ENCODE peak calls at places on chromosomes 11 and 22, in nine cellular contexts. One of them, this sample, is unnamed.

GRCh38 chr22:44574057-44574456 is 76.0 kb upstream of the RTL6 start:
- DNase-seq in neural progenitor cell: no peak
- DNase-seq in transverse colon: no peak
- DNase-seq in astrocyte of the spinal cord: peak
- DNase-seq in epithelial cell of esophagus: peak
- DNase-seq in RWPE1: peak
- DNase-seq in heart right ventricle: no peak
- DNase-seq in Calu3: peak
- DNase-seq in cardiac fibroblast: peak
- DNase-seq in this sample: peak

GRCh38 chr11:73528420-73528819 is 69.5 kb downstream of the FAM168A start:
- DNase-seq in neural progenitor cell: no peak
- DNase-seq in Calu3: no peak
- DNase-seq in transverse colon: no peak
- DNase-seq in RWPE1: no peak
- DNase-seq in astrocyte of the spinal cord: no peak
- DNase-seq in epithelial cell of esophagus: no peak
- DNase-seq in heart right ventricle: no peak
- DNase-seq in cardiac fibroblast: peak
- DNase-seq in this sample: no peak

GRCh38 chr11:57460756-57461749 is 725 bp downstream of the RTN4RL2 start:
- DNase-seq in cardiac fibroblast: no peak
- DNase-seq in RWPE1: no peak
- DNase-seq in epithelial cell of esophagus: no peak
- DNase-seq in neural progenitor cell: peak
- DNase-seq in astrocyte of the spinal cord: no peak
- DNase-seq in transverse colon: no peak
- DNase-seq in Calu3: no peak
- DNase-seq in heart right ventricle: no peak
- DNase-seq in this sample: no peak

GRCh38 chr22:25051983-25052710 is 99.6 kb downstream of the KIAA1671 start:
- DNase-seq in transverse colon: peak
- DNase-seq in RWPE1: no peak
- DNase-seq in astrocyte of the spinal cord: no peak
- DNase-seq in neural progenitor cell: no peak
- DNase-seq in cardiac fibroblast: no peak
- DNase-seq in epithelial cell of esophagus: no peak
- DNase-seq in heart right ventricle: peak
- DNase-seq in Calu3: no peak
- DNase-seq in this sample: no peak

GRCh38 chr11:67301951-67302516 is 1.3 kb upstream of the SSH3 start:
- DNase-seq in neural progenitor cell: peak
- DNase-seq in cardiac fibroblast: peak
- DNase-seq in RWPE1: peak
- DNase-seq in epithelial cell of esophagus: peak
- DNase-seq in transverse colon: peak
- DNase-seq in astrocyte of the spinal cord: peak
- DNase-seq in Calu3: no peak
- DNase-seq in heart right ventricle: peak
- DNase-seq in this sample: peak

GRCh38 chr11:6627762-6628241 is 8.6 kb upstream of the TPP1 start:
- DNase-seq in neural progenitor cell: no peak
- DNase-seq in transverse colon: no peak
- DNase-seq in cardiac fibroblast: no peak
- DNase-seq in RWPE1: no peak
- DNase-seq in astrocyte of the spinal cord: no peak
- DNase-seq in Calu3: no peak
- DNase-seq in heart right ventricle: no peak
- DNase-seq in epithelial cell of esophagus: no peak
- DNase-seq in this sample: no peak

GRCh38 chr11:69642549-69642912 is 1.6 kb downstream of the CCND1 start:
- DNase-seq in astrocyte of the spinal cord: no peak
- DNase-seq in heart right ventricle: peak
- DNase-seq in Calu3: no peak
- DNase-seq in neural progenitor cell: peak
- DNase-seq in transverse colon: peak
- DNase-seq in epithelial cell of esophagus: no peak
- DNase-seq in cardiac fibroblast: no peak
- DNase-seq in RWPE1: no peak
- DNase-seq in this sample: peak

GRCh38 chr11:35390737-35391682 is 28.3 kb downstream of the SLC1A2 start:
- DNase-seq in cardiac fibroblast: peak
- DNase-seq in transverse colon: peak
- DNase-seq in Calu3: peak
- DNase-seq in RWPE1: peak
- DNase-seq in epithelial cell of esophagus: peak
- DNase-seq in heart right ventricle: no peak
- DNase-seq in astrocyte of the spinal cord: peak
- DNase-seq in neural progenitor cell: no peak
- DNase-seq in this sample: no peak

GRCh38 chr11:34644669-34645406 is 23.9 kb downstream of the EHF start:
- DNase-seq in RWPE1: peak
- DNase-seq in astrocyte of the spinal cord: peak
- DNase-seq in transverse colon: no peak
- DNase-seq in Calu3: no peak
- DNase-seq in heart right ventricle: no peak
- DNase-seq in epithelial cell of esophagus: peak
- DNase-seq in cardiac fibroblast: peak
- DNase-seq in neural progenitor cell: no peak
- DNase-seq in this sample: no peak

GRCh38 chr11:78341841-78342240 is 75.8 kb downstream of the GAB2 start:
- DNase-seq in Calu3: no peak
- DNase-seq in neural progenitor cell: no peak
- DNase-seq in cardiac fibroblast: no peak
- DNase-seq in transverse colon: no peak
- DNase-seq in RWPE1: no peak
- DNase-seq in astrocyte of the spinal cord: no peak
- DNase-seq in epithelial cell of esophagus: no peak
- DNase-seq in heart right ventricle: no peak
- DNase-seq in this sample: no peak

GRCh38 chr11:69002101-69002742 is 10.8 kb downstream of the MRGPRF start:
- DNase-seq in astrocyte of the spinal cord: no peak
- DNase-seq in Calu3: no peak
- DNase-seq in heart right ventricle: no peak
- DNase-seq in epithelial cell of esophagus: no peak
- DNase-seq in neural progenitor cell: no peak
- DNase-seq in cardiac fibroblast: no peak
- DNase-seq in transverse colon: peak
- DNase-seq in RWPE1: no peak
- DNase-seq in this sample: peak

GRCh38 chr11:69054397-69055211 is 5.9 kb downstream of the TPCN2 start:
- DNase-seq in neural progenitor cell: no peak
- DNase-seq in cardiac fibroblast: no peak
- DNase-seq in astrocyte of the spinal cord: no peak
- DNase-seq in epithelial cell of esophagus: no peak
- DNase-seq in heart right ventricle: no peak
- DNase-seq in transverse colon: no peak
- DNase-seq in Calu3: no peak
- DNase-seq in RWPE1: no peak
- DNase-seq in this sample: no peak

GRCh38 chr11:131811380-131811779 is 441.0 kb downstream of the NTM start:
- DNase-seq in astrocyte of the spinal cord: no peak
- DNase-seq in Calu3: no peak
- DNase-seq in neural progenitor cell: no peak
- DNase-seq in RWPE1: peak
- DNase-seq in heart right ventricle: no peak
- DNase-seq in epithelial cell of esophagus: peak
- DNase-seq in cardiac fibroblast: peak
- DNase-seq in transverse colon: no peak
- DNase-seq in this sample: no peak

GRCh38 chr22:39778055-39778454 is 115.5 kb downstream of the ENTHD1 start:
- DNase-seq in astrocyte of the spinal cord: no peak
- DNase-seq in epithelial cell of esophagus: no peak
- DNase-seq in heart right ventricle: no peak
- DNase-seq in transverse colon: no peak
- DNase-seq in cardiac fibroblast: no peak
- DNase-seq in RWPE1: no peak
- DNase-seq in Calu3: no peak
- DNase-seq in neural progenitor cell: no peak
- DNase-seq in this sample: no peak

GRCh38 chr11:7538023-7538422 is 24.2 kb downstream of the PPFIBP2 start:
- DNase-seq in RWPE1: no peak
- DNase-seq in cardiac fibroblast: no peak
- DNase-seq in heart right ventricle: no peak
- DNase-seq in Calu3: no peak
- DNase-seq in neural progenitor cell: no peak
- DNase-seq in astrocyte of the spinal cord: no peak
- DNase-seq in epithelial cell of esophagus: no peak
- DNase-seq in transverse colon: no peak
- DNase-seq in this sample: no peak

GRCh38 chr11:9573775-9574555 is 495 bp downstream of the WEE1 start:
- DNase-seq in astrocyte of the spinal cord: no peak
- DNase-seq in epithelial cell of esophagus: no peak
- DNase-seq in neural progenitor cell: peak
- DNase-seq in cardiac fibroblast: no peak
- DNase-seq in transverse colon: peak
- DNase-seq in Calu3: no peak
- DNase-seq in RWPE1: no peak
- DNase-seq in heart right ventricle: peak
- DNase-seq in this sample: peak

GRCh38 chr11:21564095-21564494 is 628.8 kb upstream of the ANO5 start:
- DNase-seq in neural progenitor cell: no peak
- DNase-seq in transverse colon: no peak
- DNase-seq in heart right ventricle: no peak
- DNase-seq in epithelial cell of esophagus: no peak
- DNase-seq in astrocyte of the spinal cord: no peak
- DNase-seq in RWPE1: no peak
- DNase-seq in Calu3: no peak
- DNase-seq in cardiac fibroblast: no peak
- DNase-seq in this sample: no peak

GRCh38 chr11:124875943-124876817 is 10.9 kb downstream of the ROBO3 start:
- DNase-seq in astrocyte of the spinal cord: peak
- DNase-seq in epithelial cell of esophagus: peak
- DNase-seq in RWPE1: peak
- DNase-seq in cardiac fibroblast: peak
- DNase-seq in neural progenitor cell: peak
- DNase-seq in Calu3: peak
- DNase-seq in heart right ventricle: peak
- DNase-seq in transverse colon: peak
- DNase-seq in this sample: peak

DNA sequence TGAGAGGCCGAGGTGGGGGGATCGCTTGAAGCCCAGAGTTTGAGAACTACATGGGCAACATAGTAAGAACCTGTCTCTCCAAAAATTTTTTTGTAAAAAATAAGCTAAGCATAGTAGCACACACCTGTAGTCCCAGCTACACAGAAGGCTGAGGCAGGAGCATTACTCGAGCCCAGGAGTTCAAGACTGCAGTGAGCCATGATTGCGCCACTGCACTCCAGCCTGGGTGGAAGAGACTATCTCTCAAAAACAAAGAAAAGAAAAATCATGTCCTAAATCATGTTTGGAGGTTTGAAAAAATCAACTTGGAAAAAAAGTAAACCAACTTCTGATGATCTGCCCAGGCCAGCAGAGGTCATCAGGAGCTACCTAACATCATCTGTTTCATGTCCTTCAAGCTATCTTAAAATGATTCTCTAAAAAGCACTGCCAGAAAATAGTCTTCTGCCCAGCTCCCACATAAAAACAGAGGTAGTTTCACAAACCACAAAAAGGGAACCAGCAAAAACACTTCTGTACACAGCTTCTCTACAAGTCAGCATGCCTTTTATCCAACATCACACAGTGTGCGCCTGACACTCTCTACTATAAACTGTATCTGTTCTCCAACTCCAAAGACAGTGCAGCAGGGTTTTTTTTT is 165.0 kb downstream of the SOX6 start:
- DNase-seq in Calu3: no peak
- DNase-seq in cardiac fibroblast: no peak
- DNase-seq in heart right ventricle: no peak
- DNase-seq in RWPE1: peak
- DNase-seq in neural progenitor cell: no peak
- DNase-seq in transverse colon: peak
- DNase-seq in epithelial cell of esophagus: peak
- DNase-seq in astrocyte of the spinal cord: no peak
- DNase-seq in this sample: no peak
- TF ChIP-seq CTCF in Calu3: no peak
- TF ChIP-seq CTCF in cardiac fibroblast: no peak
- TF ChIP-seq CTCF in heart right ventricle: no peak
- TF ChIP-seq CTCF in RWPE1: no peak
- TF ChIP-seq CTCF in neural progenitor cell: no peak
- TF ChIP-seq CTCF in transverse colon: no peak
- TF ChIP-seq CTCF in epithelial cell of esophagus: no peak
- TF ChIP-seq CTCF in astrocyte of the spinal cord: no peak
- TF ChIP-seq CTCF in this sample: no peak

DNA sequence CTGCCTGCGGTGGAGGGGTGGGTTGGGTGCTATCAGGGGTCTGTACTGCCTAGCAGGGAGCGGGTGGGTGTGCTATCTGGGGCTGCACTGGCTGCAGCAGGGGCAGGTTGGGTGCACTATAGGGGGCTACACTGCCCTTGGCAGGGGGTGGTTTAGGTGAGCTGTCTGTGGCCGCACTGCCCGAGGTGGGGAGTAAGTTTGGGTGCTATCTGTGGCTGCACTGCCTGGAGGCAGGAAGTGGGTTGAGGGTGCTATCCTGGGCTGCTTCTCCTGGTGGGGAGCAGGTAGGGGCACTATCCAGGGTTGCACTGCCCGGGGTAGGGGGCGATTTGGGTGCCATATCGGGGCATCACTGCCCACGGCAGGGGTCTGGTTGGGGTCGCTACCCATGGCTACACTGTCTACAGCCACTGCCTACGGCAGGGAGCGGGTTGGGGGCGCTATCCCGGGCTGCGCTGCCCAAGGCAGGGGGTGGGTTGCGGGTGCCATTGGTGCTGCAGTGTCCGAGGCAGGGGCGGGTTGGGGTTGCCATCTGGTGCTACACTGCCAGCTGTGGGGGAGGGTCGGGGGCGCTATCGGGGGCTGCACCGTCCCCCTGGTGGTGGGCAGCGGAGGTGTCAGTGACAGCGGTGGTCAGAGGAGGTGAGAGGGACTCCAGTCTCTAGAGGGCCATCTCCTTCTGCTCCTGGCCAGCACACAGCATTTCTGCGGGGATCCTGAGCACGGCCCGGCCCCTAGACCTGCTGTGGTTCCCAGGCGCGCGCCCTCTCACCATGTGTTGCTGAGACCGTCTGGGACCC is 1.3 kb upstream of the RFPL2 start:
- DNase-seq in epithelial cell of esophagus: no peak
- DNase-seq in RWPE1: no peak
- DNase-seq in transverse colon: no peak
- DNase-seq in Calu3: peak
- DNase-seq in heart right ventricle: no peak
- DNase-seq in cardiac fibroblast: no peak
- DNase-seq in neural progenitor cell: peak
- DNase-seq in astrocyte of the spinal cord: no peak
- DNase-seq in this sample: no peak
- TF ChIP-seq CTCF in epithelial cell of esophagus: no peak
- TF ChIP-seq CTCF in RWPE1: no peak
- TF ChIP-seq CTCF in transverse colon: no peak
- TF ChIP-seq CTCF in Calu3: peak
- TF ChIP-seq CTCF in heart right ventricle: no peak
- TF ChIP-seq CTCF in cardiac fibroblast: no peak
- TF ChIP-seq CTCF in neural progenitor cell: peak
- TF ChIP-seq CTCF in astrocyte of the spinal cord: no peak
- TF ChIP-seq CTCF in this sample: no peak

GRCh38 chr11:117492578-117493251 is 165.1 kb downstream of the CEP164 start:
- DNase-seq in epithelial cell of esophagus: no peak
- DNase-seq in Calu3: no peak
- DNase-seq in heart right ventricle: no peak
- DNase-seq in neural progenitor cell: peak
- DNase-seq in transverse colon: no peak
- DNase-seq in RWPE1: no peak
- DNase-seq in cardiac fibroblast: no peak
- DNase-seq in astrocyte of the spinal cord: no peak
- DNase-seq in this sample: no peak
- TF ChIP-seq CTCF in epithelial cell of esophagus: no peak
- TF ChIP-seq CTCF in Calu3: no peak
- TF ChIP-seq CTCF in heart right ventricle: no peak
- TF ChIP-seq CTCF in neural progenitor cell: peak
- TF ChIP-seq CTCF in transverse colon: no peak
- TF ChIP-seq CTCF in RWPE1: no peak
- TF ChIP-seq CTCF in cardiac fibroblast: no peak
- TF ChIP-seq CTCF in astrocyte of the spinal cord: no peak
- TF ChIP-seq CTCF in this sample: no peak

GRCh38 chr11:119120639-119121007 is 757 bp upstream of the HINFP start:
- DNase-seq in heart right ventricle: no peak
- DNase-seq in epithelial cell of esophagus: no peak
- DNase-seq in neural progenitor cell: peak
- DNase-seq in transverse colon: no peak
- DNase-seq in astrocyte of the spinal cord: peak
- DNase-seq in cardiac fibroblast: no peak
- DNase-seq in RWPE1: no peak
- DNase-seq in Calu3: no peak
- DNase-seq in this sample: no peak
- TF ChIP-seq CTCF in heart right ventricle: no peak
- TF ChIP-seq CTCF in epithelial cell of esophagus: no peak
- TF ChIP-seq CTCF in neural progenitor cell: no peak
- TF ChIP-seq CTCF in transverse colon: no peak
- TF ChIP-seq CTCF in astrocyte of the spinal cord: no peak
- TF ChIP-seq CTCF in cardiac fibroblast: no peak
- TF ChIP-seq CTCF in RWPE1: no peak
- TF ChIP-seq CTCF in Calu3: no peak
- TF ChIP-seq CTCF in this sample: no peak

This sample was measured in suprapubic skin.